ENCODE peak calls at places on chromosome 21, in ten cellular contexts. K is WERI-Rb-1; W is stimulated activated CD4-positive, alpha-beta T cell treated with anti-CD3 and anti-CD28 coated beads, Interleukin-1b, Interleukin-23, amount 100 ng/mL, for 24 hours; H is substantia nigra; M is occipital lobe; P is NAMALWA; A is cardiac septum; Z is GM12865; X is memory B cell; Q is T-helper 22 cell. T is an unnamed sample.

GRCh38 chr21:25329227-25329626 is 278.1 kb downstream of the MRPL39 start:
- DNase-seq in K (no peak), W (no peak), H (no peak), P (no peak), A (no peak), Q (no peak), X (no peak), Z (no peak), M (no peak), T (no peak)

GRCh38 chr21:45308211-45309068 is 20.7 kb upstream of the POFUT2 start:
- DNase-seq in Z (no peak), M (no peak), W (no peak), Q (no peak), H (no peak), K (no peak), A (peak; percentile 73), X (no peak), P (no peak), T (no peak)

GRCh38 chr21:44637018-44637850 is at the start of gene KRTAP10-10:
- DNase-seq in K (peak; percentile 45), P (no peak), X (no peak), M (no peak), H (no peak), Z (no peak), Q (no peak), W (no peak), A (no peak), T (no peak)

GRCh38 chr21:42031816-42032215 is 21.7 kb upstream of the ZBTB21 start:
- DNase-seq in Q (no peak), H (no peak), W (no peak), P (no peak), X (no peak), M (no peak), K (no peak), Z (peak; percentile 15), A (no peak), T (no peak)

GRCh38 chr21:45293214-45293725 is 5.6 kb upstream of the POFUT2 start:
- DNase-seq in Z (no peak), H (no peak), A (peak; percentile 67), Q (no peak), X (no peak), W (no peak), M (no peak), K (no peak), P (no peak), T (no peak)

GRCh38 chr21:33977721-33978369 is 62.2 kb upstream of the ATP5PO start:
- DNase-seq in W (no peak), K (no peak), M (no peak), Q (no peak), A (no peak), Z (no peak), X (no peak), P (no peak), H (no peak), T (no peak)

GRCh38 chr21:14075346-14076142 is 135.2 kb downstream of the LIPI start:
- DNase-seq in H (no peak), P (no peak), K (no peak), A (no peak), M (no peak), Q (no peak), W (no peak), X (no peak), Z (no peak), T (no peak)

GRCh38 chr21:38952890-38953289 is 147.2 kb downstream of the ETS2 start:
- DNase-seq in H (no peak), X (no peak), M (no peak), P (no peak), A (no peak), K (no peak), Z (no peak), Q (no peak), W (no peak), T (no peak)

GRCh38 chr21:42566524-42567180 is 53.0 kb downstream of the SLC37A1 start:
- DNase-seq in X (no peak), Q (no peak), Z (no peak), K (peak; percentile 8), M (no peak), H (no peak), P (no peak), A (peak; percentile 50), W (no peak), T (no peak)

GRCh38 chr21:40936771-40937261 is 89.9 kb upstream of the DSCAM start:
- DNase-seq in Q (no peak), A (no peak), K (no peak), P (no peak), W (no peak), X (no peak), Z (no peak), H (no peak), M (no peak), T (no peak)

GRCh38 chr21:45306832-45307571 is 19.3 kb upstream of the POFUT2 start:
- DNase-seq in W (no peak), Q (no peak), Z (no peak), X (no peak), M (peak; percentile 84), H (peak; percentile 91), K (no peak), P (no peak), A (peak; percentile 85), T (no peak)

GRCh38 chr21:31974454-31974985 is 101.7 kb downstream of the HUNK start:
- DNase-seq in K (no peak), M (no peak), Z (peak; percentile 23), A (no peak), Q (no peak), P (no peak), W (no peak), X (no peak), H (peak; percentile 16), T (no peak)

GRCh38 chr21:28758042-28758882 is 234.4 kb downstream of the LTN1 start:
- DNase-seq in M (no peak), A (no peak), X (no peak), Z (no peak), Q (no peak), K (no peak), H (no peak), W (no peak), P (no peak), T (no peak)

GRCh38 chr21:46124926-46125845 is 27.3 kb downstream of the COL6A2 start:
- DNase-seq in M (no peak), X (no peak), P (no peak), Q (no peak), Z (no peak), K (peak; percentile 6), H (no peak), A (peak; percentile 68), W (no peak), T (no peak)

GRCh38 chr21:45415943-45416611 is 11.1 kb downstream of the COL18A1 start:
- DNase-seq in X (no peak), P (no peak), Q (no peak), M (no peak), Z (no peak), H (no peak), A (no peak), K (no peak), W (no peak), T (no peak)

GRCh38 chr21:41639766-41640165 is 127.1 kb downstream of the RIPK4 start:
- DNase-seq in W (no peak), Z (no peak), Q (no peak), A (peak; percentile 56), P (no peak), M (no peak), H (no peak), K (no peak), X (no peak), T (no peak)

GRCh38 chr21:28228624-28228995 is 764.1 kb downstream of the LTN1 start:
- DNase-seq in Q (no peak), Z (no peak), W (no peak), A (no peak), X (no peak), H (no peak), P (no peak), K (no peak), M (no peak), T (no peak)

GRCh38 chr21:28543975-28544374 is 448.7 kb downstream of the LTN1 start:
- DNase-seq in K (no peak), Q (no peak), W (no peak), Z (no peak), M (no peak), A (no peak), P (no peak), X (no peak), H (no peak), T (no peak)

GRCh38 chr21:32378956-32379355 is 13.9 kb downstream of the URB1 start:
- DNase-seq in H (no peak), W (no peak), X (no peak), Z (no peak), P (no peak), A (no peak), Q (no peak), K (no peak), M (no peak), T (no peak)

GRCh38 chr21:28342229-28342810 is 650.4 kb downstream of the LTN1 start:
- DNase-seq in M (no peak), A (no peak), X (no peak), Z (no peak), Q (no peak), W (no peak), H (no peak), P (no peak), K (no peak), T (no peak)

GRCh38 chr21:16358784-16359183 is 629.0 kb downstream of the USP25 start:
- DNase-seq in M (no peak), K (no peak), A (no peak), P (no peak), X (no peak), Z (no peak), H (no peak), Q (no peak), W (no peak), T (no peak)

GRCh38 chr21:18608226-18608625 is 204.6 kb upstream of the TMPRSS15 start:
- DNase-seq in Q (no peak), K (no peak), A (no peak), X (no peak), P (no peak), H (no peak), W (no peak), Z (no peak), M (no peak), T (no peak)

GRCh38 chr21:26469789-26470188 is 103.3 kb downstream of the CYYR1 start:
- DNase-seq in P (no peak), Z (no peak), A (no peak), M (peak; percentile 17), X (no peak), H (no peak), K (no peak), W (no peak), Q (no peak), T (no peak)

GRCh38 chr21:42102516-42102915 is 31.4 kb downstream of the UMODL1 start:
- DNase-seq in H (no peak), M (no peak), Q (no peak), A (no peak), Z (no peak), K (no peak), P (no peak), W (no peak), X (no peak), T (no peak)

GRCh38 chr21:34198232-34199120 is 125.1 kb downstream of the MRPS6 start:
- DNase-seq in H (no peak), W (no peak), P (no peak), Z (peak; percentile 47), X (no peak), Q (no peak), K (no peak), A (no peak), M (no peak), T (no peak)

GRCh38 chr21:27693376-27693775 is 726.5 kb upstream of the ADAMTS5 start:
- DNase-seq in X (no peak), K (no peak), M (no peak), P (no peak), Q (no peak), Z (no peak), H (no peak), A (no peak), W (no peak), T (no peak)

GRCh38 chr21:45497846-45498645 is 44.2 kb downstream of the SLC19A1 start:
- DNase-seq in Q (no peak), W (no peak), X (no peak), K (no peak), P (no peak), H (no peak), A (peak; percentile 46), Z (no peak), M (no peak), T (no peak)

GRCh38 chr21:41743321-41744027 is 23.4 kb downstream of the RIPK4 start:
- DNase-seq in H (no peak), W (no peak), Z (no peak), X (no peak), P (no peak), M (no peak), Q (no peak), A (no peak), K (no peak), T (no peak)

T was measured in GM18507.